ENCODE peak calls at places on chromosome 10, in five cellular contexts. One of them, this sample, is unnamed.

GRCh38 chr10:69569144-69569934 is 3.9 kb downstream of the NEUROG3 start:
- DNase-seq in heart right ventricle: no peak
- DNase-seq in neural progenitor cell: peak; percentile 70
- DNase-seq in Peyer's patch: no peak
- DNase-seq in uterus: no peak
- DNase-seq in this sample: no peak

GRCh38 chr10:24156686-24157085 is 52.3 kb upstream of the KIAA1217 start:
- DNase-seq in heart right ventricle: no peak
- DNase-seq in neural progenitor cell: no peak
- DNase-seq in uterus: no peak
- DNase-seq in Peyer's patch: no peak
- DNase-seq in this sample: no peak

GRCh38 chr10:8544057-8544380 is 489.5 kb downstream of the GATA3 start:
- DNase-seq in Peyer's patch: no peak
- DNase-seq in uterus: no peak
- DNase-seq in heart right ventricle: no peak
- DNase-seq in neural progenitor cell: no peak
- DNase-seq in this sample: no peak

GRCh38 chr10:1706711-1707110 is 30.6 kb downstream of the ADARB2 start:
- DNase-seq in Peyer's patch: no peak
- DNase-seq in uterus: no peak
- DNase-seq in heart right ventricle: no peak
- DNase-seq in neural progenitor cell: no peak
- DNase-seq in this sample: no peak

GRCh38 chr10:15200626-15201025 is 32.1 kb upstream of the NMT2 start:
- DNase-seq in uterus: no peak
- DNase-seq in neural progenitor cell: no peak
- DNase-seq in Peyer's patch: no peak
- DNase-seq in heart right ventricle: no peak
- DNase-seq in this sample: no peak

GRCh38 chr10:118966131-118967125 is 63.1 kb upstream of the NANOS1 start:
- DNase-seq in heart right ventricle: peak; percentile 41
- DNase-seq in neural progenitor cell: no peak
- DNase-seq in uterus: no peak
- DNase-seq in Peyer's patch: no peak
- DNase-seq in this sample: no peak

GRCh38 chr10:87931836-87932230 is 68.4 kb downstream of the PTEN start:
- DNase-seq in neural progenitor cell: no peak
- DNase-seq in uterus: no peak
- DNase-seq in heart right ventricle: no peak
- DNase-seq in Peyer's patch: no peak
- DNase-seq in this sample: no peak

GRCh38 chr10:90920986-90921643 is at the start of gene ANKRD1:
- DNase-seq in uterus: no peak
- DNase-seq in neural progenitor cell: peak; percentile 32
- DNase-seq in Peyer's patch: no peak
- DNase-seq in heart right ventricle: no peak
- DNase-seq in this sample: no peak

GRCh38 chr10:60399343-60399742 is 9.7 kb upstream of the ANK3 start:
- DNase-seq in uterus: no peak
- DNase-seq in heart right ventricle: no peak
- DNase-seq in neural progenitor cell: no peak
- DNase-seq in Peyer's patch: no peak
- DNase-seq in this sample: no peak

GRCh38 chr10:122295423-122295947 is 24.4 kb downstream of the BTBD16 start:
- DNase-seq in Peyer's patch: no peak
- DNase-seq in heart right ventricle: no peak
- DNase-seq in uterus: no peak
- DNase-seq in neural progenitor cell: no peak
- DNase-seq in this sample: no peak

GRCh38 chr10:78033623-78034470 is at the start of gene RPS24:
- DNase-seq in heart right ventricle: peak; percentile 94
- DNase-seq in neural progenitor cell: peak; percentile 97
- DNase-seq in Peyer's patch: peak; percentile 96
- DNase-seq in uterus: peak; percentile 96
- DNase-seq in this sample: peak; percentile 95

GRCh38 chr10:78038105-78038504 is 4.4 kb downstream of the RPS24 start:
- DNase-seq in Peyer's patch: no peak
- DNase-seq in heart right ventricle: no peak
- DNase-seq in neural progenitor cell: no peak
- DNase-seq in uterus: no peak
- DNase-seq in this sample: no peak

GRCh38 chr10:78035933-78036583 is 2.4 kb downstream of the RPS24 start:
- DNase-seq in uterus: no peak
- DNase-seq in Peyer's patch: no peak
- DNase-seq in heart right ventricle: no peak
- DNase-seq in neural progenitor cell: no peak
- DNase-seq in this sample: no peak

GRCh38 chr10:78035437-78035836 is 1.8 kb downstream of the RPS24 start:
- DNase-seq in uterus: no peak
- DNase-seq in heart right ventricle: no peak
- DNase-seq in Peyer's patch: no peak
- DNase-seq in neural progenitor cell: no peak
- DNase-seq in this sample: no peak

GRCh38 chr10:78035025-78035424 is 1.4 kb downstream of the RPS24 start:
- DNase-seq in neural progenitor cell: no peak
- DNase-seq in heart right ventricle: no peak
- DNase-seq in uterus: no peak
- DNase-seq in Peyer's patch: no peak
- DNase-seq in this sample: no peak
- H3K4me3 ChIP-seq in neural progenitor cell: peak overlapping the region; percentile 89
- H3K4me3 ChIP-seq in heart right ventricle: peak overlapping the region; percentile 81
- H3K4me3 ChIP-seq in uterus: no peak overlapping the region
- H3K4me3 ChIP-seq in Peyer's patch: peak overlapping the region; percentile 97
- H3K4me3 ChIP-seq in this sample: peak overlapping the region; percentile 88

DNA sequence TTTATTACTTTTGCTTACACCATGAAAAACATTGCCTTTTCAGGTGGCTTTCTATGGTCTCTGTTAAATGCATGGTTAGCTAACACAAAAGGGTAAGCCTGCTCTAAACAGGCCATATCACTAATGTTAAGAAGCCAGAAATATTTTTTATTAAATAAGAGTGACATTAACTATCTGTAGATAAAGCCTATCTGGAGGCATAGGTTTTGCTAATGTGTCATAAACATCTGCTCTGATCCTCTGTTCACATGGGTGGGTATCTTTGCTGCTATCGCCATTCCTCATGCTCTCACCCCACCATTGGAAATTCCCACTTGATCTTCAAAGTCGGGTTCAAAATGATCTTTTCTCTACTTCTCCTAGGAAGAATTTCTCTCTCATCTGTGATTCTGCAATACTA is 32.4 kb downstream of the EPC1 start:
- DNase-seq in neural progenitor cell: no peak
- DNase-seq in heart right ventricle: no peak
- DNase-seq in Peyer's patch: no peak
- DNase-seq in uterus: no peak
- DNase-seq in this sample: no peak
- H3K4me1 ChIP-seq in neural progenitor cell: peaks cover 5% of the 10 kb centered on the region
- H3K4me1 ChIP-seq in heart right ventricle: peaks cover 92% of the 10 kb centered on the region
- H3K4me1 ChIP-seq in Peyer's patch: peaks cover 41% of the 10 kb centered on the region
- H3K4me1 ChIP-seq in uterus: peaks cover 8% of the 10 kb centered on the region
- H3K4me1 ChIP-seq in this sample: peaks cover 77% of the 10 kb centered on the region

DNA sequence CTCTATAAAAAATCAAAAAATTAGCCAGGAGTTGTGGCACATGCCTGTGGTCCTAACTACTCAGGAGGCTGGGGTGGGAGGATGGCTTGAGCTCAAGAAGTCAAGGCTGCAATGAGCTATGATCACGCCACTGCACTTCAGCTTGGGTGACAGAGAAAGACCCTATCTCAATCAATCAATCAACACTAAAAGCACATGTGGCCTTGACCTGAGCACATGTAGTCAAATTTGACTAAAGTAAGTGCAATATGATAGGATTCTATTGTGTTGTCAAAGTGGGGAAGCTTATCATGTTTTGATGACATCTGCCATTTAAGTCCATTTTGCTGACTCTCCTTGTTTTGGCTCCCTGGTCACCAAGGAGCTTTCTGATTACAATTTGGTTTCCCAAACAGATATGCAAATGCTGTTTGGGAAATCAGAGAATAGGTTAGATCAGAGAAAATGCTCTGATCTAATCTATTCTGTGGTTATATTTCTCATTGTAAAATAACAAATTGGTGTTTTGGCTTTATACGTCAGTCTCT is 43.8 kb upstream of the ATOH7 start:
- DNase-seq in neural progenitor cell: no peak
- DNase-seq in uterus: no peak
- DNase-seq in Peyer's patch: no peak
- DNase-seq in heart right ventricle: no peak
- DNase-seq in this sample: no peak
- H3K27ac ChIP-seq in neural progenitor cell: no peak overlapping the region
- H3K27ac ChIP-seq in uterus: no peak overlapping the region
- H3K27ac ChIP-seq in Peyer's patch: no peak overlapping the region
- H3K27ac ChIP-seq in heart right ventricle: no peak overlapping the region
- H3K27ac ChIP-seq in this sample: no peak overlapping the region

GRCh38 chr10:97632949-97633884 is at the start of gene MORN4:
- DNase-seq in neural progenitor cell: peak; percentile 96
- DNase-seq in heart right ventricle: peak; percentile 93
- DNase-seq in uterus: peak; percentile 93
- DNase-seq in Peyer's patch: peak; percentile 92
- DNase-seq in this sample: peak; percentile 90
- H3K4me3 ChIP-seq in neural progenitor cell: peak within 1 kb of the TSS; percentile 69
- H3K4me3 ChIP-seq in heart right ventricle: peak within 1 kb of the TSS; percentile 72
- H3K4me3 ChIP-seq in uterus: peak within 1 kb of the TSS; percentile 58
- H3K4me3 ChIP-seq in Peyer's patch: peak within 1 kb of the TSS; percentile 64
- H3K4me3 ChIP-seq in this sample: peak within 1 kb of the TSS; percentile 68

DNA sequence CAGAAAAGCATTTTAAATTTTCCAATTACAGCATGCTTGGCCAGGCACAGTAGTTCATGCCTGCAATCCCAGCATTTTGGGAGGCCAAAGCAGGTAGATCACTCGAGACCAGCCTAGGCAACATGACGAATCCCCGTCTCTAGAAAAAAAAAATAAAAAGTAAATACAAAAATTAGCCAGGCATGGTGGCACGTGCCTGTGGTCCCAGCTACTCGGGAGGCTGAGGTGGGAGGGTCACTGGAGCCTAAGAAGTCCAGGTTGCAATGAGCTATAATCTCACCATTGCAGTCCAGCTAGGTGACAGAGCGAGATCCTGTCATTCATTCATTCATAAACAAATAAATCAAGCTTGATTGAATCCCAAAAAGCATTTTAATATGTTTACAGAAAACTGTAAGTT is 234.9 kb downstream of the PARD3 start:
- DNase-seq in heart right ventricle: no peak
- DNase-seq in Peyer's patch: no peak
- DNase-seq in uterus: no peak
- DNase-seq in neural progenitor cell: no peak
- DNase-seq in this sample: no peak
- H3K4me1 ChIP-seq in heart right ventricle: peaks cover 17% of the 10 kb centered on the region
- H3K4me1 ChIP-seq in Peyer's patch: no peaks in the 10 kb centered on the region
- H3K4me1 ChIP-seq in uterus: peaks cover 3% of the 10 kb centered on the region
- H3K4me1 ChIP-seq in neural progenitor cell: peaks cover 13% of the 10 kb centered on the region
- H3K4me1 ChIP-seq in this sample: no peaks in the 10 kb centered on the region

GRCh38 chr10:26468691-26469090 is 30.6 kb downstream of the APBB1IP start:
- DNase-seq in neural progenitor cell: no peak
- DNase-seq in heart right ventricle: no peak
- DNase-seq in uterus: no peak
- DNase-seq in Peyer's patch: no peak
- DNase-seq in this sample: peak; percentile 22
- H3K27ac ChIP-seq in neural progenitor cell: no peak overlapping the region
- H3K27ac ChIP-seq in heart right ventricle: no peak overlapping the region
- H3K27ac ChIP-seq in uterus: no peak overlapping the region
- H3K27ac ChIP-seq in Peyer's patch: peak overlapping the region; percentile 43
- H3K27ac ChIP-seq in this sample: no peak overlapping the region

DNA sequence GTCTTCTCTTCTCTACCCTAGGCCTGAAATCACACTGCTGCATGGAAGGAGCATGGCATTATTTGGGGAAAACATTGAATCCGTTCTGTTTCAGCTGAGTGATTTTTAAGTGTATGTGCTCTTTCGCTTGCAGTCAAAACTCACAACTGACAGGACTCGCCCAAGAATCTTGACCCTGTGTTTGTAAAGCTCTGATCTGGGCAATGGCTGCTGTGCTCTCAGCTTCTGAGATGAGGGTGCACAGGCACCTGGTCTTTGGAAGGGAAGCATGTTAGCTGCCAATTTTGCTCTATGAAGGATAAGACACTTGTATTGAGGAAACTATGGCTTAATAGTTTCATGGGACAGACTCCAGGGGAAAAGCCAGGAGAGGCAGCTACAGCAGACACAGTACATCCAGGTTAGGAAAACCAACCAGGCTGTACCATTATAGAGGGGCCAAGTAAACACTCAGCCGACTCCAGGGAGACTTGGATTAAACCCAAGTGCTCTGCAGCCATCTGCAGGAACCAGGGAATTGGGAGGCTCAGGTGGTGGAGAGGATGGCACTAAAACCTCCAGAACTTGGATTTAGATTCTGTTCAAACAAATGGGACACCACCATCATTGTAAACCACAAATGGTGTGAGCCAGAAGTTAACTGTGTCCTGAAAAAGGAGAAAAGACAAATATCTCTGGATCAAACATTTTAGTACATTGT is 43.3 kb downstream of the LYZL1 start:
- DNase-seq in neural progenitor cell: no peak
- DNase-seq in Peyer's patch: no peak
- DNase-seq in uterus: no peak
- DNase-seq in heart right ventricle: no peak
- DNase-seq in this sample: no peak
- H3K4me3 ChIP-seq in neural progenitor cell: no peak overlapping the region
- H3K4me3 ChIP-seq in Peyer's patch: no peak overlapping the region
- H3K4me3 ChIP-seq in uterus: no peak overlapping the region
- H3K4me3 ChIP-seq in heart right ventricle: no peak overlapping the region
- H3K4me3 ChIP-seq in this sample: no peak overlapping the region

DNA sequence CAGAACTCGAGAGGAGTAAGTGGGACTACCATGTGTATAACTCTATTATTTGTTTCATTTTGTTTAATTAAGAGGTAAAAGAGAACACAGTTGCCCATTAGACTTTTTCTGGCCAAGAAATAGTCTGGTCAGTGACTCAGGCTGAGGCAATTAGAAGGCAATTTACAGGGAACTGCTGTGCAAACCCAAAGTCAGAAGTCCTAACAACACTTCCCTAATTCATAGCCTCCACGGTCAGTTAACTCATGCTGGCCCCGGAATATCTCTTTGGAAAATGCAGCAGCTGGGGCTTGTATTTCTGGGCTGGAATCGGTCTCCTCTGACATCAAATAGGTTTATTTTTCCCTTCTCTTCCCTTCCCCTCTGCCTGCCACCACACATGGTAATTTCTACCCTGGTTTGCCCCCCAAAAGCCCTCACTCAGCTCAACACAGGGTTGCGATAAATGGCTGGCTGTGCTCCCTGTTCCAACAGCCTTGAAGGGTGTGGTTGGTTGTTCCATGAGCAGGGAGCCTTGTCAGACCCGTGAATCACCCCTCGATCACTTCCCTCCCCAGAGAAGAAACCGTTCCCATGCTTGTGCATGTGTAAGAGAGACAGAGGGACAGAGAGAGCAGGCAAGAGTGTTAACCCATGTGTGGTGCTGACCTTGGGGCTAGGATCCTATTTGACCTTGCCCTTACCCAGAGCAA is 5.3 kb downstream of the SH3PXD2A start:
- DNase-seq in Peyer's patch: no peak
- DNase-seq in uterus: no peak
- DNase-seq in heart right ventricle: no peak
- DNase-seq in neural progenitor cell: no peak
- DNase-seq in this sample: no peak
- H3K4me1 ChIP-seq in Peyer's patch: peaks cover 75% of the 10 kb centered on the region
- H3K4me1 ChIP-seq in uterus: no peaks in the 10 kb centered on the region
- H3K4me1 ChIP-seq in heart right ventricle: peaks cover 79% of the 10 kb centered on the region
- H3K4me1 ChIP-seq in neural progenitor cell: peaks cover 14% of the 10 kb centered on the region
- H3K4me1 ChIP-seq in this sample: peaks cover 28% of the 10 kb centered on the region